ENCODE peak calls at places on chromosomes 16 and 17, in eight cellular contexts. T is ELR; B is activated CD4-positive, CD25-positive, alpha-beta regulatory T cell; L is amniotic stem cell; X is cardiac muscle cell; R is posterior cingulate gyrus; C is tibial artery; F is NAMALWA. H is an unnamed sample.

GRCh38 chr17:77959926-77960521 is 1.5 kb downstream of the TNRC6C start:
- DNase-seq in L (no peak), C (no peak), F (peak; percentile 29), B (no peak), R (no peak), X (peak; percentile 69), T (peak; percentile 24), H (no peak)

GRCh38 chr16:57380671-57381462 is 8.6 kb downstream of the CX3CL1 start:
- DNase-seq in F (peak; percentile 34), C (no peak), T (peak; percentile 32), R (no peak), L (no peak), B (no peak), X (no peak), H (no peak)

GRCh38 chr17:4597975-4598374 is 13.6 kb downstream of the SMTNL2 start:
- DNase-seq in B (no peak), F (no peak), L (no peak), C (no peak), T (no peak), R (no peak), X (no peak), H (no peak)

GRCh38 chr17:1752425-1752941 is 9.4 kb upstream of the SERPINF1 start:
- DNase-seq in F (no peak), L (no peak), C (no peak), B (no peak), R (no peak), T (peak; percentile 25), X (no peak), H (no peak)

GRCh38 chr16:86761117-86761971 is 183.0 kb downstream of the FOXL1 start:
- DNase-seq in B (peak; percentile 15), R (peak; percentile 47), L (peak; percentile 40), F (peak; percentile 56), T (peak; percentile 80), X (peak; percentile 64), C (peak; percentile 87), H (no peak)

GRCh38 chr16:71945616-71946015 is 50.3 kb downstream of the IST1 start:
- DNase-seq in L (no peak), X (no peak), F (no peak), B (no peak), C (no peak), R (no peak), T (no peak), H (no peak)

GRCh38 chr17:73318427-73318813 is 6.6 kb upstream of the CDC42EP4 start:
- DNase-seq in L (no peak), T (no peak), F (no peak), X (no peak), C (no peak), B (no peak), R (no peak), H (no peak)

GRCh38 chr17:35944151-35944550 is 638 bp upstream of the LYZL6 start:
- DNase-seq in F (no peak), C (no peak), R (no peak), X (no peak), L (no peak), T (peak; percentile 22), B (no peak), H (no peak)

GRCh38 chr16:85995591-85996461 is 96.9 kb downstream of the IRF8 start:
- DNase-seq in C (no peak), R (no peak), T (no peak), B (no peak), F (no peak), L (no peak), X (no peak), H (no peak)

GRCh38 chr17:50396261-50397110 is 837 bp downstream of the LRRC59 start:
- DNase-seq in T (peak; percentile 80), F (peak; percentile 38), L (peak; percentile 14), C (no peak), X (peak; percentile 43), B (no peak), R (no peak), H (no peak)

GRCh38 chr16:88940196-88941050 is 36.6 kb downstream of the CBFA2T3 start:
- DNase-seq in B (no peak), R (peak; percentile 70), X (peak; percentile 15), F (peak; percentile 62), T (no peak), L (no peak), C (no peak), H (no peak)

GRCh38 chr16:30096105-30096861 is at the start of gene YPEL3:
- DNase-seq in C (peak; percentile 97), T (peak; percentile 85), F (peak; percentile 90), R (peak; percentile 94), X (peak; percentile 91), L (peak; percentile 74), B (peak; percentile 82), H (peak; percentile 90)

GRCh38 chr16:56736476-56736875 is 6.5 kb downstream of the NUP93 start:
- DNase-seq in F (no peak), B (no peak), T (no peak), L (no peak), R (no peak), X (no peak), C (no peak), H (no peak)

GRCh38 chr16:49472598-49472997 is 99.0 kb downstream of the C16orf78 start:
- DNase-seq in R (no peak), T (no peak), X (no peak), B (no peak), L (no peak), F (no peak), C (peak; percentile 58), H (no peak)

GRCh38 chr16:87653234-87653633 is 50.9 kb downstream of the JPH3 start:
- DNase-seq in B (no peak), F (peak; percentile 59), T (peak; percentile 48), X (peak; percentile 39), C (no peak), L (no peak), R (no peak), H (no peak)

GRCh38 chr16:24995469-24995868 is 19.7 kb downstream of the ARHGAP17 start:
- DNase-seq in B (no peak), F (no peak), T (no peak), C (no peak), R (no peak), X (no peak), L (no peak), H (no peak)

GRCh38 chr17:79630120-79630519 is 19.3 kb upstream of the RBFOX3 start:
- DNase-seq in T (no peak), X (no peak), R (no peak), F (no peak), L (no peak), C (peak; percentile 61), B (no peak), H (no peak)

GRCh38 chr17:19904924-19905323 is 37.2 kb upstream of the ULK2 start:
- DNase-seq in F (no peak), T (no peak), R (peak; percentile 28), L (no peak), X (no peak), C (peak; percentile 73), B (no peak), H (no peak)

GRCh38 chr17:1315891-1316403 is 36.5 kb downstream of the TRARG1 start:
- DNase-seq in R (no peak), L (no peak), F (no peak), T (no peak), B (no peak), C (peak; percentile 96), X (no peak), H (no peak)

GRCh38 chr17:60145006-60145935 is 4.5 kb upstream of the CA4 start:
- DNase-seq in F (no peak), C (no peak), R (no peak), X (no peak), T (no peak), L (no peak), B (no peak), H (no peak)

GRCh38 chr16:2024026-2024425 is 2.7 kb upstream of the NHERF2 start:
- DNase-seq in B (no peak), L (no peak), C (no peak), F (no peak), X (no peak), R (no peak), T (no peak), H (no peak)

GRCh38 chr16:1125471-1125870 is 27.4 kb upstream of the CACNA1H start:
- DNase-seq in F (no peak), T (peak; percentile 9), R (peak; percentile 80), C (no peak), L (no peak), X (peak; percentile 42), B (no peak), H (peak; percentile 76)

GRCh38 chr17:78359216-78359935 is 501 bp downstream of the SOCS3 start:
- DNase-seq in T (peak; percentile 61), R (peak; percentile 17), X (peak; percentile 42), L (no peak), C (peak; percentile 75), B (no peak), F (no peak), H (no peak)

GRCh38 chr17:10295728-10296343 is 77.0 kb downstream of the MYH13 start:
- DNase-seq in C (no peak), B (no peak), L (peak; percentile 33), R (peak; percentile 56), T (peak; percentile 45), F (peak; percentile 61), X (peak; percentile 75), H (no peak)

GRCh38 chr16:10945065-10945787 is 862 bp downstream of the CLEC16A start:
- DNase-seq in X (no peak), L (no peak), B (no peak), F (peak; percentile 46), C (no peak), T (no peak), R (no peak), H (no peak)

GRCh38 chr17:332023-332422 is 20.6 kb downstream of the RPH3AL start:
- DNase-seq in X (no peak), L (no peak), C (peak; percentile 48), B (no peak), F (no peak), T (no peak), R (no peak), H (no peak)

GRCh38 chr17:42748906-42749798 is 4.3 kb upstream of the EZH1 start:
- DNase-seq in L (no peak), X (no peak), B (no peak), C (no peak), R (no peak), F (no peak), T (no peak), H (no peak)

GRCh38 chr17:70636517-70637133 is 467.3 kb downstream of the KCNJ2 start:
- DNase-seq in R (no peak), X (peak; percentile 58), B (no peak), L (no peak), F (peak; percentile 64), C (no peak), T (peak; percentile 67), H (no peak)

GRCh38 chr16:87954826-87955225 is 3.6 kb downstream of the BANP start:
- DNase-seq in F (no peak), T (no peak), R (no peak), C (no peak), L (no peak), B (no peak), X (no peak), H (no peak)

GRCh38 chr17:62703269-62703775 is 75.9 kb downstream of the MRC2 start:
- DNase-seq in C (peak; percentile 69), L (no peak), F (no peak), R (no peak), B (no peak), X (no peak), T (peak; percentile 75), H (no peak)

GRCh38 chr16:25855063-25855462 is 163.3 kb downstream of the HS3ST4 start:
- DNase-seq in T (no peak), B (no peak), X (no peak), R (no peak), L (no peak), C (no peak), F (no peak), H (no peak)

H was measured in anterior cingulate cortex.